ENCODE peak calls at places on chromosomes 5 and 9, in six cellular contexts. One of them, this sample, is unnamed.

GRCh38 chr5:129096382-129096991 is 1.9 kb downstream of the ISOC1 start:
- DNase-seq in NCI-H460: no peak
- DNase-seq in heart right ventricle: no peak
- DNase-seq in stimulated activated CD8-positive, alpha-beta memory T cell treated with anti-CD3 and anti-CD28 coated beads, Interleukin-4, amount 100 ng/mL, for 24 hours: no peak
- DNase-seq in mucosa of gallbladder: no peak
- DNase-seq in EL: no peak
- DNase-seq in this sample: no peak

GRCh38 chr5:65480306-65480865 is 1.3 kb downstream of the ADAMTS6 start:
- DNase-seq in NCI-H460: peak
- DNase-seq in heart right ventricle: peak
- DNase-seq in stimulated activated CD8-positive, alpha-beta memory T cell treated with anti-CD3 and anti-CD28 coated beads, Interleukin-4, amount 100 ng/mL, for 24 hours: peak
- DNase-seq in mucosa of gallbladder: peak
- DNase-seq in EL: peak
- DNase-seq in this sample: peak

GRCh38 chr9:93580654-93581380 is 4.4 kb downstream of the PHF2 start:
- DNase-seq in NCI-H460: no peak
- DNase-seq in heart right ventricle: no peak
- DNase-seq in stimulated activated CD8-positive, alpha-beta memory T cell treated with anti-CD3 and anti-CD28 coated beads, Interleukin-4, amount 100 ng/mL, for 24 hours: no peak
- DNase-seq in mucosa of gallbladder: no peak
- DNase-seq in EL: no peak
- DNase-seq in this sample: no peak

GRCh38 chr5:87138091-87138819 is 129.4 kb upstream of the RASA1 start:
- DNase-seq in NCI-H460: no peak
- DNase-seq in heart right ventricle: no peak
- DNase-seq in stimulated activated CD8-positive, alpha-beta memory T cell treated with anti-CD3 and anti-CD28 coated beads, Interleukin-4, amount 100 ng/mL, for 24 hours: no peak
- DNase-seq in mucosa of gallbladder: no peak
- DNase-seq in EL: no peak
- DNase-seq in this sample: no peak

GRCh38 chr5:113683211-113683610 is 169.7 kb downstream of the YTHDC2 start:
- DNase-seq in NCI-H460: no peak
- DNase-seq in heart right ventricle: no peak
- DNase-seq in stimulated activated CD8-positive, alpha-beta memory T cell treated with anti-CD3 and anti-CD28 coated beads, Interleukin-4, amount 100 ng/mL, for 24 hours: no peak
- DNase-seq in mucosa of gallbladder: no peak
- DNase-seq in EL: no peak
- DNase-seq in this sample: no peak

GRCh38 chr9:136787690-136788400 is 3.3 kb upstream of the TMEM141 start:
- DNase-seq in NCI-H460: peak
- DNase-seq in heart right ventricle: no peak
- DNase-seq in stimulated activated CD8-positive, alpha-beta memory T cell treated with anti-CD3 and anti-CD28 coated beads, Interleukin-4, amount 100 ng/mL, for 24 hours: peak
- DNase-seq in mucosa of gallbladder: peak
- DNase-seq in EL: peak
- DNase-seq in this sample: peak

GRCh38 chr5:73338201-73339126 is 110.1 kb downstream of the FOXD1 start:
- DNase-seq in NCI-H460: peak
- DNase-seq in heart right ventricle: no peak
- DNase-seq in stimulated activated CD8-positive, alpha-beta memory T cell treated with anti-CD3 and anti-CD28 coated beads, Interleukin-4, amount 100 ng/mL, for 24 hours: no peak
- DNase-seq in mucosa of gallbladder: no peak
- DNase-seq in EL: peak
- DNase-seq in this sample: no peak

GRCh38 chr9:82922686-82923085 is 140.3 kb downstream of the RASEF start:
- DNase-seq in NCI-H460: no peak
- DNase-seq in heart right ventricle: no peak
- DNase-seq in stimulated activated CD8-positive, alpha-beta memory T cell treated with anti-CD3 and anti-CD28 coated beads, Interleukin-4, amount 100 ng/mL, for 24 hours: no peak
- DNase-seq in mucosa of gallbladder: no peak
- DNase-seq in EL: peak
- DNase-seq in this sample: no peak

GRCh38 chr5:77192444-77193050 is 17.9 kb upstream of the PDE8B start:
- DNase-seq in NCI-H460: no peak
- DNase-seq in heart right ventricle: no peak
- DNase-seq in stimulated activated CD8-positive, alpha-beta memory T cell treated with anti-CD3 and anti-CD28 coated beads, Interleukin-4, amount 100 ng/mL, for 24 hours: no peak
- DNase-seq in mucosa of gallbladder: no peak
- DNase-seq in EL: no peak
- DNase-seq in this sample: no peak

GRCh38 chr5:113361701-113362100 is 73.1 kb downstream of the TSSK1B start:
- DNase-seq in NCI-H460: no peak
- DNase-seq in heart right ventricle: no peak
- DNase-seq in stimulated activated CD8-positive, alpha-beta memory T cell treated with anti-CD3 and anti-CD28 coated beads, Interleukin-4, amount 100 ng/mL, for 24 hours: no peak
- DNase-seq in mucosa of gallbladder: no peak
- DNase-seq in EL: no peak
- DNase-seq in this sample: no peak

GRCh38 chr5:95738069-95738468 is 6.9 kb downstream of the RHOBTB3 start:
- DNase-seq in NCI-H460: no peak
- DNase-seq in heart right ventricle: no peak
- DNase-seq in stimulated activated CD8-positive, alpha-beta memory T cell treated with anti-CD3 and anti-CD28 coated beads, Interleukin-4, amount 100 ng/mL, for 24 hours: no peak
- DNase-seq in mucosa of gallbladder: no peak
- DNase-seq in EL: peak
- DNase-seq in this sample: no peak

GRCh38 chr5:179023528-179024189 is at the start of gene ZNF879:
- DNase-seq in NCI-H460: peak
- DNase-seq in heart right ventricle: peak
- DNase-seq in stimulated activated CD8-positive, alpha-beta memory T cell treated with anti-CD3 and anti-CD28 coated beads, Interleukin-4, amount 100 ng/mL, for 24 hours: peak
- DNase-seq in mucosa of gallbladder: peak
- DNase-seq in EL: peak
- DNase-seq in this sample: peak

GRCh38 chr5:14954620-14955343 is 83.2 kb upstream of the ANKH start:
- DNase-seq in NCI-H460: no peak
- DNase-seq in heart right ventricle: peak
- DNase-seq in stimulated activated CD8-positive, alpha-beta memory T cell treated with anti-CD3 and anti-CD28 coated beads, Interleukin-4, amount 100 ng/mL, for 24 hours: no peak
- DNase-seq in mucosa of gallbladder: no peak
- DNase-seq in EL: no peak
- DNase-seq in this sample: no peak

GRCh38 chr9:116726606-116727005 is 39.5 kb downstream of the TRIM32 start:
- DNase-seq in NCI-H460: no peak
- DNase-seq in heart right ventricle: no peak
- DNase-seq in stimulated activated CD8-positive, alpha-beta memory T cell treated with anti-CD3 and anti-CD28 coated beads, Interleukin-4, amount 100 ng/mL, for 24 hours: no peak
- DNase-seq in mucosa of gallbladder: no peak
- DNase-seq in EL: no peak
- DNase-seq in this sample: no peak

GRCh38 chr5:168714046-168714445 is 134.9 kb upstream of the PANK3 start:
- DNase-seq in NCI-H460: no peak
- DNase-seq in heart right ventricle: no peak
- DNase-seq in stimulated activated CD8-positive, alpha-beta memory T cell treated with anti-CD3 and anti-CD28 coated beads, Interleukin-4, amount 100 ng/mL, for 24 hours: no peak
- DNase-seq in mucosa of gallbladder: no peak
- DNase-seq in EL: peak
- DNase-seq in this sample: no peak

GRCh38 chr5:170758481-170758880 is 25.0 kb upstream of the GABRP start:
- DNase-seq in NCI-H460: no peak
- DNase-seq in heart right ventricle: no peak
- DNase-seq in stimulated activated CD8-positive, alpha-beta memory T cell treated with anti-CD3 and anti-CD28 coated beads, Interleukin-4, amount 100 ng/mL, for 24 hours: no peak
- DNase-seq in mucosa of gallbladder: no peak
- DNase-seq in EL: no peak
- DNase-seq in this sample: no peak

GRCh38 chr5:3310551-3311340 is 284.9 kb upstream of the IRX1 start:
- DNase-seq in NCI-H460: no peak
- DNase-seq in heart right ventricle: no peak
- DNase-seq in stimulated activated CD8-positive, alpha-beta memory T cell treated with anti-CD3 and anti-CD28 coated beads, Interleukin-4, amount 100 ng/mL, for 24 hours: no peak
- DNase-seq in mucosa of gallbladder: peak
- DNase-seq in EL: no peak
- DNase-seq in this sample: peak

GRCh38 chr9:107269681-107270080 is 13.4 kb upstream of the RAD23B start:
- DNase-seq in NCI-H460: no peak
- DNase-seq in heart right ventricle: no peak
- DNase-seq in stimulated activated CD8-positive, alpha-beta memory T cell treated with anti-CD3 and anti-CD28 coated beads, Interleukin-4, amount 100 ng/mL, for 24 hours: no peak
- DNase-seq in mucosa of gallbladder: no peak
- DNase-seq in EL: no peak
- DNase-seq in this sample: no peak

GRCh38 chr5:142542906-142543305 is 143.0 kb downstream of the FGF1 start:
- DNase-seq in NCI-H460: no peak
- DNase-seq in heart right ventricle: no peak
- DNase-seq in stimulated activated CD8-positive, alpha-beta memory T cell treated with anti-CD3 and anti-CD28 coated beads, Interleukin-4, amount 100 ng/mL, for 24 hours: no peak
- DNase-seq in mucosa of gallbladder: no peak
- DNase-seq in EL: peak
- DNase-seq in this sample: no peak

GRCh38 chr5:6471252-6471651 is 22.6 kb downstream of the UBE2QL1 start:
- DNase-seq in NCI-H460: no peak
- DNase-seq in heart right ventricle: no peak
- DNase-seq in stimulated activated CD8-positive, alpha-beta memory T cell treated with anti-CD3 and anti-CD28 coated beads, Interleukin-4, amount 100 ng/mL, for 24 hours: no peak
- DNase-seq in mucosa of gallbladder: no peak
- DNase-seq in EL: no peak
- DNase-seq in this sample: no peak

GRCh38 chr9:106862115-106862945 is 636 bp upstream of the ZNF462 start:
- DNase-seq in NCI-H460: no peak
- DNase-seq in heart right ventricle: peak
- DNase-seq in stimulated activated CD8-positive, alpha-beta memory T cell treated with anti-CD3 and anti-CD28 coated beads, Interleukin-4, amount 100 ng/mL, for 24 hours: no peak
- DNase-seq in mucosa of gallbladder: peak
- DNase-seq in EL: peak
- DNase-seq in this sample: peak

GRCh38 chr9:14373319-14373632 is 59.3 kb upstream of the NFIB start:
- DNase-seq in NCI-H460: no peak
- DNase-seq in heart right ventricle: no peak
- DNase-seq in stimulated activated CD8-positive, alpha-beta memory T cell treated with anti-CD3 and anti-CD28 coated beads, Interleukin-4, amount 100 ng/mL, for 24 hours: no peak
- DNase-seq in mucosa of gallbladder: no peak
- DNase-seq in EL: no peak
- DNase-seq in this sample: no peak

GRCh38 chr5:179343902-179344300 is 1.4 kb downstream of the ADAMTS2 start:
- DNase-seq in NCI-H460: no peak
- DNase-seq in heart right ventricle: peak
- DNase-seq in stimulated activated CD8-positive, alpha-beta memory T cell treated with anti-CD3 and anti-CD28 coated beads, Interleukin-4, amount 100 ng/mL, for 24 hours: no peak
- DNase-seq in mucosa of gallbladder: no peak
- DNase-seq in EL: peak
- DNase-seq in this sample: no peak

GRCh38 chr5:31096238-31096865 is 97.1 kb upstream of the CDH6 start:
- DNase-seq in NCI-H460: no peak
- DNase-seq in heart right ventricle: no peak
- DNase-seq in stimulated activated CD8-positive, alpha-beta memory T cell treated with anti-CD3 and anti-CD28 coated beads, Interleukin-4, amount 100 ng/mL, for 24 hours: no peak
- DNase-seq in mucosa of gallbladder: no peak
- DNase-seq in EL: no peak
- DNase-seq in this sample: no peak